ENCODE peak calls at places on chromosomes 2 and 18, in eight cellular contexts. U is activated CD8-positive, alpha-beta memory T cell treated with anti-CD3 and anti-CD28 coated beads, Interleukin-2, amount 50 U/mL, for 48 hours; N is activated CD4-positive, CD25-positive, alpha-beta regulatory T cell treated with anti-CD3 and anti-CD28 coated beads, Interleukin-2, amount 50 U/mL, for 72 hours; S is lower leg skin; J is D341Med; F is HTR-8/SVneo; D is HT1080; E is neural crest cell. P is an unnamed sample.

GRCh38 chr2:221422516-221423211 is 149.4 kb downstream of the EPHA4 start:
- DNase-seq in F (no peak), N (no peak), E (no peak), D (peak), J (no peak), S (no peak), U (no peak), P (peak)

GRCh38 chr18:51321696-51322095 is 124.2 kb upstream of the MEX3C start:
- DNase-seq in J (no peak), S (no peak), F (peak), U (no peak), D (no peak), N (no peak), E (no peak), P (no peak)

GRCh38 chr2:127407661-127408003 is 10.6 kb upstream of the PROC start:
- DNase-seq in F (no peak), S (no peak), E (no peak), N (no peak), U (no peak), J (no peak), D (no peak), P (no peak)

GRCh38 chr2:129408570-129408969 is 570.9 kb upstream of the RAB6C start:
- DNase-seq in E (no peak), S (no peak), D (no peak), J (no peak), N (no peak), F (no peak), U (no peak), P (no peak)

GRCh38 chr2:189836644-189837043 is 52.4 kb downstream of the PMS1 start:
- DNase-seq in E (no peak), D (peak), F (peak), U (no peak), N (no peak), J (no peak), S (no peak), P (peak)

GRCh38 chr2:175461839-175462238 is 280.3 kb upstream of the ATP5MC3 start:
- DNase-seq in F (no peak), D (no peak), J (no peak), E (no peak), U (no peak), S (no peak), N (no peak), P (no peak)

GRCh38 chr18:35215026-35215425 is 25.8 kb upstream of the ZNF397 start:
- DNase-seq in E (no peak), F (no peak), U (no peak), N (no peak), S (no peak), D (no peak), J (peak), P (no peak)

GRCh38 chr2:195498176-195498575 is 158.8 kb upstream of the SLC39A10 start:
- DNase-seq in F (no peak), J (no peak), S (peak), D (peak), N (no peak), E (no peak), U (no peak), P (no peak)

GRCh38 chr2:75466708-75467311 is 93.9 kb downstream of the EVA1A start:
- DNase-seq in D (peak), J (peak), S (no peak), E (peak), F (peak), N (no peak), U (peak), P (no peak)

GRCh38 chr2:120814352-120814751 is 78.7 kb downstream of the GLI2 start:
- DNase-seq in F (no peak), S (no peak), D (no peak), J (no peak), U (no peak), N (no peak), E (no peak), P (no peak)

GRCh38 chr2:108538000-108538625 is 3.8 kb downstream of the LIMS1 start:
- DNase-seq in U (no peak), S (no peak), E (no peak), D (no peak), N (no peak), F (no peak), J (no peak), P (no peak)

GRCh38 chr2:113105047-113105446 is 22.4 kb upstream of the IL1RN start:
- DNase-seq in E (no peak), S (no peak), F (no peak), D (peak), N (no peak), U (peak), J (no peak), P (no peak)

GRCh38 chr2:49291619-49292018 is 137.3 kb upstream of the FSHR start:
- DNase-seq in E (no peak), N (no peak), F (no peak), D (no peak), U (no peak), S (no peak), J (no peak), P (no peak)

GRCh38 chr2:238092486-238093035 is 7.6 kb upstream of the ESPNL start:
- DNase-seq in F (no peak), D (no peak), E (no peak), J (peak), S (no peak), N (no peak), U (peak), P (no peak)

GRCh38 chr18:2881490-2882195 is 34.8 kb downstream of the EMILIN2 start:
- DNase-seq in N (no peak), F (no peak), U (peak), E (no peak), S (peak), J (no peak), D (no peak), P (no peak)

GRCh38 chr2:8144785-8145184 is 537.1 kb upstream of the ID2 start:
- DNase-seq in U (no peak), D (peak), N (no peak), J (no peak), E (no peak), F (no peak), S (no peak), P (no peak)